ENCODE peak calls at places on chromosomes 13 and 19, in five cellular contexts. Z is ELR; O is fibroblast of the aortic adventitia; A is NCI-H146; T is activated gamma-delta T cell treated with anti-CD3 and anti-CD28 coated beads, Interleukin-2, amount 50 U/mL, for 16 hours. N is an unnamed sample.

GRCh38 chr19:18898081-18898532 is 2.1 kb upstream of the CERS1 start:
- DNase-seq in Z (peak), O (peak), A (no peak), T (no peak), N (peak)

GRCh38 chr19:18737954-18738351 is 53.2 kb downstream of the COMP start:
- DNase-seq in Z (no peak), O (no peak), A (no peak), T (no peak), N (no peak)

GRCh38 chr19:2578391-2578826 is 102.5 kb downstream of the GADD45B start:
- DNase-seq in Z (peak), O (peak), A (no peak), T (no peak), N (peak)

GRCh38 chr13:40780822-40781401 is 8.5 kb upstream of the SLC25A15 start:
- DNase-seq in Z (peak), O (no peak), A (no peak), T (no peak), N (peak)

GRCh38 chr19:3106509-3107141 is 12.5 kb downstream of the GNA11 start:
- DNase-seq in Z (no peak), O (no peak), A (no peak), T (no peak), N (no peak)

GRCh38 chr13:102693781-102694180 is 1.1 kb downstream of the METTL21C start:
- DNase-seq in Z (no peak), O (peak), A (no peak), T (no peak), N (no peak)

GRCh38 chr19:41821003-41821735 is 23.3 kb downstream of the LYPD4 start:
- DNase-seq in Z (peak), O (peak), A (peak), T (no peak), N (peak)

GRCh38 chr19:46631481-46631880 is 4.5 kb downstream of the GNG8 start:
- DNase-seq in Z (peak), O (peak), A (no peak), T (no peak), N (no peak)

GRCh38 chr19:47032171-47032811 is 12.7 kb downstream of the NPAS1 start:
- DNase-seq in Z (peak), O (no peak), A (peak), T (peak), N (no peak)

GRCh38 chr13:101026736-101027398 is 352.3 kb upstream of the TMTC4 start:
- DNase-seq in Z (no peak), O (no peak), A (no peak), T (no peak), N (peak)

GRCh38 chr13:105196052-105196451 is 1339.4 kb downstream of the EFNB2 start:
- DNase-seq in Z (peak), O (peak), A (peak), T (no peak), N (peak)

GRCh38 chr13:48265217-48265815 is 32.3 kb downstream of the ITM2B start:
- DNase-seq in Z (no peak), O (no peak), A (no peak), T (no peak), N (no peak)

GRCh38 chr19:33441277-33441699 is 67.8 kb downstream of the CEBPG start:
- DNase-seq in Z (no peak), O (no peak), A (no peak), T (no peak), N (no peak)

GRCh38 chr13:26456578-26457119 is 100.8 kb upstream of the WASF3 start:
- DNase-seq in Z (no peak), O (no peak), A (no peak), T (no peak), N (no peak)

GRCh38 chr19:38445362-38445761 is 11.9 kb downstream of the RYR1 start:
- DNase-seq in Z (no peak), O (no peak), A (no peak), T (no peak), N (no peak)

GRCh38 chr19:35013047-35013819 is 13.1 kb downstream of the GRAMD1A start:
- DNase-seq in Z (peak), O (peak), A (peak), T (peak), N (peak)

GRCh38 chr13:94947965-94948371 is 235.6 kb upstream of the SOX21 start:
- DNase-seq in Z (no peak), O (no peak), A (peak), T (no peak), N (no peak)

GRCh38 chr19:5097331-5097930 is 128.5 kb downstream of the KDM4B start:
- DNase-seq in Z (no peak), O (no peak), A (no peak), T (no peak), N (no peak)

GRCh38 chr19:53511933-53512374 is 26.0 kb upstream of the ZNF331 start:
- DNase-seq in Z (peak), O (peak), A (peak), T (peak), N (peak)

GRCh38 chr19:54654447-54655321 is 8.1 kb upstream of the LILRB4 start:
- DNase-seq in Z (no peak), O (no peak), A (no peak), T (no peak), N (no peak)

GRCh38 chr13:29918845-29919244 is 68.4 kb upstream of the UBL3 start:
- DNase-seq in Z (peak), O (peak), A (no peak), T (no peak), N (no peak)

GRCh38 chr13:98180092-98180491 is 3.0 kb upstream of the RNF113B start:
- DNase-seq in Z (peak), O (no peak), A (peak), T (no peak), N (no peak)

GRCh38 chr19:37990362-37990761 is 83.4 kb downstream of the SIPA1L3 start:
- DNase-seq in Z (no peak), O (no peak), A (no peak), T (no peak), N (no peak)

N was measured in SJCRH30.